ENCODE peak calls at places on chromosomes 11 and 22, in ten cellular contexts. One of them, this sample, is unnamed. For H3K4me1, the result is how much of the 10 kb centered on the place peaks cover.

GRCh38 chr11:81197396-81197795 is 1536.3 kb downstream of the FAM181B start:
- DNase-seq in HCT116: no peak
- DNase-seq in spleen: no peak
- DNase-seq in stomach: no peak
- DNase-seq in transverse colon: no peak
- DNase-seq in prostate gland: no peak
- DNase-seq in upper lobe of left lung: no peak
- DNase-seq in Panc1: no peak
- DNase-seq in H1: no peak
- DNase-seq in GM23338: peak
- DNase-seq in this sample: no peak

GRCh38 chr11:88431675-88432341 is 94.3 kb upstream of the CTSC start:
- DNase-seq in HCT116: no peak
- DNase-seq in spleen: no peak
- DNase-seq in stomach: no peak
- DNase-seq in transverse colon: no peak
- DNase-seq in prostate gland: no peak
- DNase-seq in upper lobe of left lung: no peak
- DNase-seq in Panc1: no peak
- DNase-seq in H1: no peak
- DNase-seq in GM23338: no peak
- DNase-seq in this sample: no peak

GRCh38 chr11:79049627-79050238 is 391.1 kb downstream of the TENM4 start:
- DNase-seq in HCT116: no peak
- DNase-seq in spleen: no peak
- DNase-seq in stomach: no peak
- DNase-seq in transverse colon: no peak
- DNase-seq in prostate gland: no peak
- DNase-seq in upper lobe of left lung: no peak
- DNase-seq in Panc1: no peak
- DNase-seq in H1: no peak
- DNase-seq in GM23338: no peak
- DNase-seq in this sample: no peak

GRCh38 chr11:8531312-8531711 is 62.7 kb downstream of the STK33 start:
- DNase-seq in HCT116: no peak
- DNase-seq in spleen: no peak
- DNase-seq in stomach: no peak
- DNase-seq in transverse colon: no peak
- DNase-seq in prostate gland: no peak
- DNase-seq in upper lobe of left lung: no peak
- DNase-seq in Panc1: no peak
- DNase-seq in H1: no peak
- DNase-seq in GM23338: peak
- DNase-seq in this sample: no peak

GRCh38 chr11:83816572-83817187 is 530.5 kb upstream of the CCDC90B start:
- DNase-seq in HCT116: no peak
- DNase-seq in spleen: no peak
- DNase-seq in stomach: no peak
- DNase-seq in transverse colon: no peak
- DNase-seq in prostate gland: no peak
- DNase-seq in upper lobe of left lung: no peak
- DNase-seq in Panc1: no peak
- DNase-seq in H1: no peak
- DNase-seq in GM23338: peak
- DNase-seq in this sample: no peak

GRCh38 chr11:94219771-94220170 is 84.6 kb upstream of the IZUMO1R start:
- DNase-seq in HCT116: no peak
- DNase-seq in spleen: no peak
- DNase-seq in stomach: no peak
- DNase-seq in transverse colon: no peak
- DNase-seq in prostate gland: no peak
- DNase-seq in upper lobe of left lung: no peak
- DNase-seq in Panc1: no peak
- DNase-seq in H1: no peak
- DNase-seq in GM23338: peak
- DNase-seq in this sample: no peak

GRCh38 chr22:24007253-24008021 is 2.2 kb upstream of the GSTT4 start:
- DNase-seq in HCT116: no peak
- DNase-seq in spleen: no peak
- DNase-seq in stomach: no peak
- DNase-seq in transverse colon: no peak
- DNase-seq in prostate gland: no peak
- DNase-seq in upper lobe of left lung: no peak
- DNase-seq in Panc1: no peak
- DNase-seq in H1: no peak
- DNase-seq in GM23338: no peak
- DNase-seq in this sample: no peak

GRCh38 chr11:59182457-59183151 is 10.7 kb downstream of the DTX4 start:
- DNase-seq in HCT116: no peak
- DNase-seq in spleen: no peak
- DNase-seq in stomach: peak
- DNase-seq in transverse colon: peak
- DNase-seq in prostate gland: no peak
- DNase-seq in upper lobe of left lung: no peak
- DNase-seq in Panc1: no peak
- DNase-seq in H1: peak
- DNase-seq in GM23338: peak
- DNase-seq in this sample: no peak

GRCh38 chr11:19283998-19284397 is 43.3 kb upstream of the E2F8 start:
- DNase-seq in HCT116: no peak
- DNase-seq in spleen: no peak
- DNase-seq in stomach: no peak
- DNase-seq in transverse colon: no peak
- DNase-seq in prostate gland: no peak
- DNase-seq in upper lobe of left lung: no peak
- DNase-seq in Panc1: no peak
- DNase-seq in H1: no peak
- DNase-seq in GM23338: no peak
- DNase-seq in this sample: no peak

GRCh38 chr22:49235463-49236300 is 592.0 kb downstream of the BRD1 start:
- DNase-seq in HCT116: no peak
- DNase-seq in spleen: peak
- DNase-seq in stomach: no peak
- DNase-seq in transverse colon: peak
- DNase-seq in prostate gland: peak
- DNase-seq in upper lobe of left lung: no peak
- DNase-seq in Panc1: no peak
- DNase-seq in H1: peak
- DNase-seq in GM23338: no peak
- DNase-seq in this sample: no peak

GRCh38 chr11:113263458-113264095 is 50.8 kb upstream of the TTC12 start:
- DNase-seq in HCT116: no peak
- DNase-seq in spleen: no peak
- DNase-seq in stomach: no peak
- DNase-seq in transverse colon: no peak
- DNase-seq in prostate gland: no peak
- DNase-seq in upper lobe of left lung: no peak
- DNase-seq in Panc1: no peak
- DNase-seq in H1: no peak
- DNase-seq in GM23338: no peak
- DNase-seq in this sample: no peak

GRCh38 chr11:17257200-17257599 is 19.3 kb upstream of the NUCB2 start:
- DNase-seq in HCT116: no peak
- DNase-seq in spleen: no peak
- DNase-seq in stomach: no peak
- DNase-seq in transverse colon: no peak
- DNase-seq in prostate gland: no peak
- DNase-seq in upper lobe of left lung: no peak
- DNase-seq in Panc1: peak
- DNase-seq in H1: no peak
- DNase-seq in GM23338: no peak
- DNase-seq in this sample: no peak

GRCh38 chr11:19953909-19954308 is 206.4 kb downstream of the DBX1 start:
- DNase-seq in HCT116: peak
- DNase-seq in spleen: no peak
- DNase-seq in stomach: no peak
- DNase-seq in transverse colon: no peak
- DNase-seq in prostate gland: no peak
- DNase-seq in upper lobe of left lung: no peak
- DNase-seq in Panc1: no peak
- DNase-seq in H1: no peak
- DNase-seq in GM23338: peak
- DNase-seq in this sample: no peak

GRCh38 chr11:111540114-111540920 is at the start of gene LAYN:
- DNase-seq in HCT116: no peak
- DNase-seq in spleen: peak
- DNase-seq in stomach: peak
- DNase-seq in transverse colon: peak
- DNase-seq in prostate gland: peak
- DNase-seq in upper lobe of left lung: peak
- DNase-seq in Panc1: no peak
- DNase-seq in H1: peak
- DNase-seq in GM23338: peak
- DNase-seq in this sample: peak

GRCh38 chr11:2752204-2752772 is 52.5 kb upstream of the KCNQ1OT1 start:
- DNase-seq in HCT116: no peak
- DNase-seq in spleen: peak
- DNase-seq in stomach: no peak
- DNase-seq in transverse colon: peak
- DNase-seq in prostate gland: no peak
- DNase-seq in upper lobe of left lung: no peak
- DNase-seq in Panc1: no peak
- DNase-seq in H1: no peak
- DNase-seq in GM23338: no peak
- DNase-seq in this sample: peak

GRCh38 chr22:24809331-24809730 is 3.3 kb downstream of the SGSM1 start:
- DNase-seq in HCT116: no peak
- DNase-seq in spleen: no peak
- DNase-seq in stomach: peak
- DNase-seq in transverse colon: no peak
- DNase-seq in prostate gland: no peak
- DNase-seq in upper lobe of left lung: no peak
- DNase-seq in Panc1: no peak
- DNase-seq in H1: no peak
- DNase-seq in GM23338: no peak
- DNase-seq in this sample: no peak

GRCh38 chr11:75492181-75492820 is 33.4 kb downstream of the GDPD5 start:
- DNase-seq in HCT116: no peak
- DNase-seq in spleen: peak
- DNase-seq in stomach: peak
- DNase-seq in transverse colon: peak
- DNase-seq in prostate gland: no peak
- DNase-seq in upper lobe of left lung: no peak
- DNase-seq in Panc1: no peak
- DNase-seq in H1: no peak
- DNase-seq in GM23338: peak
- DNase-seq in this sample: no peak
- TF ChIP-seq POLR2AphosphoS5 in HCT116: peak
- TF ChIP-seq POLR2AphosphoS5 in spleen: no peak
- TF ChIP-seq POLR2AphosphoS5 in stomach: no peak
- TF ChIP-seq POLR2AphosphoS5 in transverse colon: no peak
- TF ChIP-seq POLR2AphosphoS5 in prostate gland: no peak
- TF ChIP-seq POLR2AphosphoS5 in upper lobe of left lung: no peak
- TF ChIP-seq POLR2AphosphoS5 in Panc1: no peak
- TF ChIP-seq POLR2AphosphoS5 in H1: no peak
- TF ChIP-seq POLR2AphosphoS5 in GM23338: no peak
- TF ChIP-seq POLR2AphosphoS5 in this sample: no peak

GRCh38 chr11:68115285-68115684 is 5.9 kb downstream of the CHKA start:
- DNase-seq in HCT116: no peak
- DNase-seq in spleen: no peak
- DNase-seq in stomach: no peak
- DNase-seq in transverse colon: no peak
- DNase-seq in prostate gland: no peak
- DNase-seq in upper lobe of left lung: no peak
- DNase-seq in Panc1: no peak
- DNase-seq in H1: no peak
- DNase-seq in GM23338: no peak
- DNase-seq in this sample: peak
- H3K4me1 ChIP-seq in HCT116: under half
- H3K4me1 ChIP-seq in spleen: half or more
- H3K4me1 ChIP-seq in stomach: under half
- H3K4me1 ChIP-seq in transverse colon: half or more
- H3K4me1 ChIP-seq in prostate gland: under half
- H3K4me1 ChIP-seq in upper lobe of left lung: under half
- H3K4me1 ChIP-seq in Panc1: under half
- H3K4me1 ChIP-seq in H1: under half
- H3K4me1 ChIP-seq in GM23338: under half
- H3K4me1 ChIP-seq in this sample: half or more

DNA sequence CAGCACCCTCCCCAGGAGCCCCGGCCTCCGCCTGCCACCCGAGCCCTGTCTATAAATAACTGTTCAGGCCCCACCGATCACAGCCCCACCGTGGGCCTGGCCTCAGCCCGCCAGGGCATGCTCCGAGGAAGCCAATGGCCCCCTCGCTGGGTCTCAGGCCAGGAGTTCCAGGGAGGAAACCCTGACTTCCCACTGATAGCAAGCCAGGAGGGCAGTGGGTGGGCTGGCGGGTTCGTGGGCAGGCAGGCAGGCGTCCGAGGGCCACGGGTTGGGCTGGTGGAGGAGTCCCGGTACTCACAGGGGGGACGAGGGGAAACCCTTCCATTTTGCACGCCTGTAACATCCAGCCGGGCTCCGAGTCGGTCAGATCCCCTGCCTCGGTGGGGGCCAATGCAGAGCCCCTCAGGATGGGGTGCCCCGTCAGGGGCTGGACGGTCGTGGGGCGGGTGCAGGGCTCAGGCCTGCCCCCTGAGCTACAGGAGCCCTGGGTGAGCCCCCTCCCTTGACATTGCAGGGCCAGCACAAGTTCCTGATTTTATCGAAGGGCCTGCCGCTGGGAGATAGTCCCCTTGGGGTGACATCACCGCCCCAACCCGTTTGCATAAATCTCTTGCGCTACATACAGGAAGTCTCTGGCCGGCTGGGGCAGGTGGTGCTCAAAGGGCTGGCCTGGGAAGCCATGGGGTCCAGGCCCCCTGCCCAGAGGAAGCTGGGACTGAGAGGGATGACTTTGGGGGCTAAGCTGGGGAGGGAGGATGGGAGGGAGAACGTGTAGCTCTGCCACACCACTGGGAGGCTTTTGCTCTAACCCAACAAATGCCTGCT is at the start of gene SPI1:
- DNase-seq in HCT116: no peak
- DNase-seq in spleen: peak
- DNase-seq in stomach: peak
- DNase-seq in transverse colon: peak
- DNase-seq in prostate gland: no peak
- DNase-seq in upper lobe of left lung: peak
- DNase-seq in Panc1: no peak
- DNase-seq in H1: no peak
- DNase-seq in GM23338: peak
- DNase-seq in this sample: peak
- TF ChIP-seq POLR2AphosphoS5 in HCT116: no peak
- TF ChIP-seq POLR2AphosphoS5 in spleen: peak
- TF ChIP-seq POLR2AphosphoS5 in stomach: no peak
- TF ChIP-seq POLR2AphosphoS5 in transverse colon: no peak
- TF ChIP-seq POLR2AphosphoS5 in prostate gland: no peak
- TF ChIP-seq POLR2AphosphoS5 in upper lobe of left lung: peak
- TF ChIP-seq POLR2AphosphoS5 in Panc1: no peak
- TF ChIP-seq POLR2AphosphoS5 in H1: no peak
- TF ChIP-seq POLR2AphosphoS5 in GM23338: no peak
- TF ChIP-seq POLR2AphosphoS5 in this sample: peak

DNA sequence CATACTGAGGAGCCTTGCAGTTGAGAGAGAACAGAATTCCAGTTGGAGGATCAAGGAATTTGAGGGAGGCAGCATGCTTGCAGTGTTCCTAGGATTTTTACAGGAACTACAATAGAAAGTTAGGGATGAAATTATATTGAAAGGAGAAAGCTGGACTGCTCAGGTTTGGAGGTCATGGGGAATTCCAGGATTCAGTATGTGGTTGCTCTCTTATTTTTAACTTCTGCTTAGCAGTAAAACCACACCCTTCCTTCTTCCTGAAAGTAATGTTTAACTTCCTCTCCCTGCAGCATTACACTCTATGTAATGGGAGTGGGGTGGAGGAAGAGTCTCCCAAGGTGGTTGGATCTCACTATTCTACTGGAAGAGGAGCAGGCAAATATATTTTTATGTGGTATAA is 31.3 kb downstream of the CTNND1 start:
- DNase-seq in HCT116: no peak
- DNase-seq in spleen: no peak
- DNase-seq in stomach: no peak
- DNase-seq in transverse colon: no peak
- DNase-seq in prostate gland: no peak
- DNase-seq in upper lobe of left lung: no peak
- DNase-seq in Panc1: no peak
- DNase-seq in H1: no peak
- DNase-seq in GM23338: no peak
- DNase-seq in this sample: no peak
- H3K4me1 ChIP-seq in HCT116: under half
- H3K4me1 ChIP-seq in spleen: half or more
- H3K4me1 ChIP-seq in stomach: half or more
- H3K4me1 ChIP-seq in transverse colon: half or more
- H3K4me1 ChIP-seq in prostate gland: under half
- H3K4me1 ChIP-seq in upper lobe of left lung: half or more
- H3K4me1 ChIP-seq in Panc1: under half
- H3K4me1 ChIP-seq in H1: under half
- H3K4me1 ChIP-seq in GM23338: under half
- H3K4me1 ChIP-seq in this sample: under half

This sample was measured in sigmoid colon.